ENCODE peak calls at places on chromosomes 6 and 20, in six cellular contexts. C is stomach, N is tibial nerve, A is ovary, E is A549, X is SK-N-SH. W is an unnamed sample.

GRCh38 chr20:16387661-16388060 is 185.6 kb downstream of the KIF16B start:
- DNase-seq in E (no peak), C (no peak), N (no peak), A (no peak), X (no peak), W (no peak)

GRCh38 chr6:157075549-157076426 is 247.5 kb downstream of the TMEM242 start:
- DNase-seq in X (no peak), E (no peak), N (no peak), A (no peak), C (no peak), W (no peak)

GRCh38 chr20:59152559-59153354 is 10.9 kb upstream of the ZNF831 start:
- DNase-seq in A (no peak), X (no peak), E (no peak), N (no peak), C (no peak), W (no peak)

GRCh38 chr6:137806914-137807682 is 60.0 kb upstream of the TNFAIP3 start:
- DNase-seq in N (no peak), C (no peak), E (no peak), A (no peak), X (no peak), W (no peak)

GRCh38 chr6:6556738-6557503 is 31.6 kb upstream of the LY86 start:
- DNase-seq in C (peak; percentile 36), A (no peak), N (no peak), X (peak; percentile 64), E (peak; percentile 24), W (no peak)

GRCh38 chr20:8933391-8933807 is 135.5 kb upstream of the PLCB4 start:
- DNase-seq in E (no peak), C (no peak), N (no peak), A (peak; percentile 39), X (no peak), W (no peak)

GRCh38 chr6:44256291-44257006 is 879 bp downstream of the SLC35B2 start:
- DNase-seq in X (no peak), C (peak; percentile 48), E (peak; percentile 19), A (no peak), N (no peak), W (no peak)

GRCh38 chr6:142478117-142478516 is 176.3 kb downstream of the ADGRG6 start:
- DNase-seq in A (no peak), X (no peak), N (no peak), E (no peak), C (no peak), W (no peak)

GRCh38 chr6:121851056-121851455 is 415.6 kb downstream of the GJA1 start:
- DNase-seq in E (no peak), C (no peak), N (no peak), A (no peak), X (no peak), W (no peak)

GRCh38 chr6:53679446-53679933 is 13.9 kb upstream of the KLHL31 start:
- DNase-seq in X (peak; percentile 23), C (no peak), E (peak; percentile 52), A (no peak), N (no peak), W (no peak)

GRCh38 chr20:57810511-57811372 is 100.9 kb upstream of the PMEPA1 start:
- DNase-seq in C (no peak), X (no peak), A (no peak), E (no peak), N (no peak), W (no peak)

GRCh38 chr6:49001856-49002255 is 461.2 kb downstream of the MMUT start:
- DNase-seq in X (no peak), C (no peak), N (no peak), A (no peak), E (no peak), W (no peak)

GRCh38 chr20:39049684-39050554 is 87.8 kb downstream of the DHX35 start:
- DNase-seq in C (peak; percentile 75), E (peak; percentile 48), X (peak; percentile 92), N (peak; percentile 38), A (peak; percentile 72), W (peak; percentile 84)

GRCh38 chr6:100998111-100998510 is 117.0 kb upstream of the ASCC3 start:
- DNase-seq in A (no peak), C (no peak), X (no peak), N (no peak), E (no peak), W (no peak)

GRCh38 chr20:57633945-57634491 is 13.8 kb upstream of the ZBP1 start:
- DNase-seq in E (no peak), N (no peak), X (no peak), A (no peak), C (no peak), W (no peak)

GRCh38 chr6:124927806-124928205 is 34.4 kb upstream of the RNF217 start:
- DNase-seq in A (no peak), E (no peak), C (no peak), X (no peak), N (no peak), W (no peak)

GRCh38 chr6:140445474-140446004 is 1071.1 kb upstream of the CITED2 start:
- DNase-seq in N (no peak), A (no peak), C (no peak), X (no peak), E (no peak), W (no peak)

DNA sequence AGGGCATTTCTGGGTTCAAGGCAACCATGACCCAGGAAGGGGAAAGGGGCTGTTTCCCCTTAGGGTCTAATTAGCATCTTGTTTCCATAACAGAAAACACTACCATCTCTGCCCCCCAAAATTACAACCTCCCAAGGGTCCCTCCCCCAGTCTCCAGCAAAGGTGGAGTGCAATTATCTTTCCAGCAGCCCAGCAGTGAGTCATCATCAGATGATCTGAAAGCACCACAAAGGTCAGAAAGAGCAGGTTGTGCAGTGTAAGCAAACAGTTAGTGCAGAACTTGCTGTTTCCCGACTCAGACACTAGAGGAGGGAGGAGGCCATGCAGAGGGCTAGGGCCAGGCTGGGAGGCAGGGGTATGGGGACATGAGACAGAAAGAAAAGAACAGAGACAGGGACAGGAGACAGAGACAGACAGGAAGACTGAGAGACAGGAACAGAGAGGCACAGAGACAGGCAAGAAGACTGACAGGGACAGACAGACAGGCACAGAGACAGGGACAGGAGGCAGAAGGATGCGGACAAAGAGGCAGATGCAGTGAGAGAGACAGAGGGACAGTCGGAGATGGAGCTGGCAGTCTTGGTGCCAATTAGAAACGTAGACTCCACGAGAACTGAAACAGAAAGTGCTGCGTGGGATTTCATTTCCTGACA is 62.5 kb downstream of the PYGB start:
- DNase-seq in A (peak; percentile 46), E (peak; percentile 97), N (peak; percentile 41), X (peak; percentile 81), C (peak; percentile 58), W (peak; percentile 77)
- TF ChIP-seq EP300 in A (no peak), E (peak; percentile 70), N (peak; percentile 82), X (peak; percentile 36), C (no peak), W (no peak)

GRCh38 chr6:12870033-12870432 is 153.5 kb downstream of the PHACTR1 start:
- DNase-seq in C (no peak), A (no peak), X (no peak), N (no peak), E (no peak), W (no peak)
- TF ChIP-seq EP300 in C (no peak), A (no peak), X (no peak), N (no peak), E (no peak), W (no peak)

GRCh38 chr20:31968299-31969126 is 562 bp downstream of the XKR7 start:
- DNase-seq in N (peak; percentile 27), X (peak; percentile 81), A (peak; percentile 62), C (peak; percentile 63), E (peak; percentile 81), W (no peak)
- TF ChIP-seq EP300 in N (peak; percentile 48), X (no peak), A (no peak), C (no peak), E (no peak), W (no peak)

DNA sequence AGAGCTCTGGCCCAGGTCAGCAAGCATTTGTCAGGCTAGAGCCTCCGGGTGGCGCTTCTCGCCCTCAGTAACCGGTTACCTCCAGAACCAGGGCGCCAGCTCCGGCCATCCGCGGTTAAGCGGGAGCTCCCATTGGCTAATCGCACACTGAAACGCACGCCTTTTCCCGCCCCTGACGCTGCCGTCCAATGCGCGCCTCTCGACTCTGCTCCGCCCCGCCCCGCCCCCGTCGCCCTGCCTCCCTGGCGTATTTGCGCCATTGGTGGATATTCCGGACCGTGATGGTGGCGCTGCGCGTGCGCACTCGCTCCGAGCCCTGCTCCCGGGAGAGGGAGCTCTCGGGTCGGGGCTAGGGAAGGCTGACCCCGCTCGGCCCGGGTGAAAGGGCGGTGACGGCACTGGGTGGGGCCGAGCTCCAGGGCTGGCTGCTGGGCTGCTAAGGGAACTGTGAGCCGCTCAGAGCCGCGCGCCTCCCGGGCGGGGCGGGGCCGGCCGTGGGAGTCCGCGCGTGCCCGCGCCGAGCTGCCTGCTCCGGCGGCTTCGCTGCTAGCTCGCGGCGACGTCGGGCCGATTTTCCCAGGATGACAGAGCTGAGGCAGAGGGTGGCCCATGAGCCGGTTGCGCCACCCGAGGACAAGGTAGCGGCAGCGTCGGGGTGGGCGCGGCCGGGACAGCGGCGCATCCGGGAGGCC is at the start of gene CDS2:
- DNase-seq in C (peak; percentile 100), N (peak; percentile 99), E (peak; percentile 98), A (peak; percentile 100), X (peak; percentile 99), W (peak; percentile 100)
- TF ChIP-seq EP300 in C (no peak), N (peak; percentile 87), E (no peak), A (no peak), X (no peak), W (no peak)

GRCh38 chr20:53297154-53297529 is 296.5 kb downstream of the ZNF217 start:
- DNase-seq in E (no peak), A (no peak), N (no peak), C (no peak), X (no peak), W (no peak)

GRCh38 chr20:53298260-53298659 is 295.4 kb downstream of the ZNF217 start:
- DNase-seq in X (no peak), C (no peak), A (no peak), E (no peak), N (no peak), W (no peak)

GRCh38 chr20:53294804-53295203 is 298.8 kb downstream of the ZNF217 start:
- DNase-seq in N (no peak), C (no peak), A (no peak), E (no peak), X (no peak), W (no peak)

GRCh38 chr20:53298900-53299299 is 294.7 kb downstream of the ZNF217 start:
- DNase-seq in A (no peak), C (no peak), X (no peak), N (no peak), E (no peak), W (no peak)

GRCh38 chr20:53296451-53297153 is 297.0 kb downstream of the ZNF217 start:
- DNase-seq in X (no peak), N (no peak), C (no peak), E (no peak), A (no peak), W (no peak)
- TF ChIP-seq EP300 in X (no peak), N (no peak), C (no peak), E (no peak), A (no peak), W (no peak)

GRCh38 chr6:135097172-135097571 is 42.5 kb upstream of the HBS1L start:
- DNase-seq in X (no peak), A (no peak), E (no peak), N (no peak), C (no peak), W (no peak)
- TF ChIP-seq EP300 in X (no peak), A (no peak), E (no peak), N (no peak), C (no peak), W (no peak)